ENCODE peak calls at places on chromosomes 11 and 22, in four cellular contexts. X is HCT116, Q is endothelial cell of umbilical vein, K is GM12878. N is an unnamed sample.

GRCh38 chr22:46969491-46969890 is 207.0 kb downstream of the TBC1D22A start:
- DNase-seq in Q (no peak), K (peak; percentile 69), X (no peak), N (no peak)

GRCh38 chr22:19325296-19325950 is 33.9 kb upstream of the CLTCL1 start:
- DNase-seq in X (no peak), K (no peak), Q (no peak), N (no peak)

GRCh38 chr11:81907996-81908395 is 825.7 kb downstream of the FAM181B start:
- DNase-seq in K (no peak), Q (no peak), X (no peak), N (no peak)

GRCh38 chr22:37258810-37259472 is 14.9 kb upstream of the RAC2 start:
- DNase-seq in X (no peak), K (no peak), Q (no peak), N (no peak)

GRCh38 chr11:104934594-104934993 is 33.8 kb downstream of the CASP4 start:
- DNase-seq in X (no peak), K (no peak), Q (no peak), N (peak; percentile 75)

GRCh38 chr11:57425565-57426438 is 1.1 kb downstream of the SLC43A3 start:
- DNase-seq in Q (peak; percentile 41), X (no peak), K (no peak), N (no peak)

GRCh38 chr22:17269224-17269606 is 50.0 kb upstream of the ADA2 start:
- DNase-seq in K (no peak), X (no peak), Q (no peak), N (no peak)

GRCh38 chr11:47867821-47868220 is 19.7 kb upstream of the NUP160 start:
- DNase-seq in Q (no peak), X (no peak), K (no peak), N (no peak)

GRCh38 chr11:120040136-120040840 is 97.6 kb downstream of the TRIM29 start:
- DNase-seq in Q (no peak), X (no peak), K (no peak), N (no peak)

GRCh38 chr22:21947040-21948014 is 5.3 kb downstream of the PPM1F start:
- DNase-seq in X (no peak), K (no peak), Q (peak; percentile 66), N (no peak)

GRCh38 chr11:62542750-62543567 is 3.6 kb downstream of the AHNAK start:
- DNase-seq in Q (peak; percentile 75), K (peak; percentile 51), X (peak; percentile 54), N (peak; percentile 67)

GRCh38 chr22:38751422-38752346 is 4.1 kb downstream of the SUN2 start:
- DNase-seq in X (no peak), K (peak; percentile 65), Q (no peak), N (peak; percentile 92)

DNA sequence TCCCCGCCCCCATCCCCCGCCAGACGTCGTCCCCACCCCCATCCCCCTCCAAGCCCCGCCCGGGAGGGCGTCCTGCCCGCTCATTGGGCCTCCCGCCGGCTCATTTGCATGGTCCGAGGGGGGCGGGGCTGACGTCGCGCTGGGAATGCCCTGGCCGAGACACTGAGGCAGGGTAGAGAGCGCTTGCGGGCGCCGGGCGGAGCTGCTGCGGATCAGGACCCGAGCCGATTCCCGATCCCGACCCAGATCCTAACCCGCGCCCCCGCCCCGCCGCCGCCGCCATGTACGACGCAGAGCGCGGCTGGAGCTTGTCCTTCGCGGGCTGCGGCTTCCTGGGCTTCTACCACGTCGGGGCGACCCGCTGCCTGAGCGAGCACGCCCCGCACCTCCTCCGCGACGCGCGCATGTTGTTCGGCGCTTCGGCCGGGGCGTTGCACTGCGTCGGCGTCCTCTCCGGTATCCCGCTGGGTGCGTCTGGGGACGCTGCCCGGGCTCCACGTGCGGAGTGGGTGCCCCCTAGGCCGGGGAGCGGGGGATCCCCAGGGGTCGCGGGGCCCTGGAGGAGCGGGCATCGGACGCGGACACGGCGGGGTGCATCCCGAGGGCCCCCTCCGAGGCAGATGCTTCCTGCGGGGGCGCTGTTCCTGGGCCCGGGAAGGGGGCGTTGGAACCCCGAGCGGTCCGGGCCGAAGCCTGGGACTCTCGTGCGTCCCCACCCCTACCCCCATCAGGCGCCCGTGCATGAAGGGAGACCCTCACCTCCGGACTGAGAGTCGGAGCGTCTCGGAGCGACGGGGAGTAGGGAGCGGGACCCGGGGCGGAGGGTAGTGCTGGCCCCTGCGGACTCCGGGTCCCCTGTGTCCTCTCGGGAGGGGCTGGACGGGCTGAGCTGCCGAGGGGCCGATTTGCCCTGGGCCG is at the start of gene PNPLA3:
- DNase-seq in Q (peak; percentile 88), X (peak; percentile 57), K (no peak), N (no peak)
- H3K27ac ChIP-seq in Q (peak within 1 kb of the TSS; percentile 27), X (peak within 1 kb of the TSS; percentile 90), K (no peak within 1 kb of the TSS), N (no peak within 1 kb of the TSS)

DNA sequence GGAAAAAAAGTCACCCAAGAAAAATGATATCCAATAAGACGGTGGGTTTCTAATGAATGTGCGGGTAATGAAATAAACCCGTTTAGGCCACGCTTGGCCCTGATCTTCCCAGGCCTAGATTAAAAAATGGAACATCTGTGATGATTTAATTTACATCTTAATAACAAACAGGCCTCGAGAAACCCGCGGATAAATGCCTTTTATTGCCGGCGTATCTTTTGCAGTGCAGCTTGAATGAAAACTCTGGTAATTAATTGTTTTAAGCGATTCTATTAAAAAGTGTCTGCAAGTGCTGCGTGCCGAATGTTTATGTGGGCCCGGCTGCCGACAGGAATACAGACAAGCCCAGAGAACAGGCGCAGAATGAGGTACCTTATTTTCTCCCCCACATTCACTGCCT is 420.7 kb downstream of the MN1 start:
- DNase-seq in Q (no peak), K (no peak), X (no peak), N (no peak)
- TF ChIP-seq EZH2 in Q (no peak), K (no peak), X (no peak), N (no peak)

DNA sequence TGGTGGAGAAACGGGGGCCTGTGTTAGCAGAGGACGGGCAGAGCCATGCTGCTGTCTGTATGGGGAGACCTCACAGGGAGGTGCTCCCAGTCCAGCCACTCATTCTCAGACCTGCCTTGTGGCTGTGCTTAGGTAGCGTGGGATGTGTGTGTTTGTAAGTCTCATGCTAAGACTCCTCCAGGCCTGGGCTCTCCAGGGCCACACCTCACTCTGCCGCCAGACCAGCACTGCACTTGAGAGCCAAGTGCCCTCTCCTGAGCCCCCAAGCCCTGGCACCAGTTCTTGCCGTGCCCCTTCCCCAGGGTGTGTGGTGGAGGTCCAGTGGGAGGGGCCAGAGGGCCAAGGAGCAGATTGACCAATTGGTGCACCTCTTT is 108.8 kb downstream of the BCR start:
- DNase-seq in X (no peak), K (no peak), Q (no peak), N (no peak)
- H3K27ac ChIP-seq in X (peak overlapping the region; percentile 9), K (no peak overlapping the region), Q (no peak overlapping the region), N (no peak overlapping the region)

DNA sequence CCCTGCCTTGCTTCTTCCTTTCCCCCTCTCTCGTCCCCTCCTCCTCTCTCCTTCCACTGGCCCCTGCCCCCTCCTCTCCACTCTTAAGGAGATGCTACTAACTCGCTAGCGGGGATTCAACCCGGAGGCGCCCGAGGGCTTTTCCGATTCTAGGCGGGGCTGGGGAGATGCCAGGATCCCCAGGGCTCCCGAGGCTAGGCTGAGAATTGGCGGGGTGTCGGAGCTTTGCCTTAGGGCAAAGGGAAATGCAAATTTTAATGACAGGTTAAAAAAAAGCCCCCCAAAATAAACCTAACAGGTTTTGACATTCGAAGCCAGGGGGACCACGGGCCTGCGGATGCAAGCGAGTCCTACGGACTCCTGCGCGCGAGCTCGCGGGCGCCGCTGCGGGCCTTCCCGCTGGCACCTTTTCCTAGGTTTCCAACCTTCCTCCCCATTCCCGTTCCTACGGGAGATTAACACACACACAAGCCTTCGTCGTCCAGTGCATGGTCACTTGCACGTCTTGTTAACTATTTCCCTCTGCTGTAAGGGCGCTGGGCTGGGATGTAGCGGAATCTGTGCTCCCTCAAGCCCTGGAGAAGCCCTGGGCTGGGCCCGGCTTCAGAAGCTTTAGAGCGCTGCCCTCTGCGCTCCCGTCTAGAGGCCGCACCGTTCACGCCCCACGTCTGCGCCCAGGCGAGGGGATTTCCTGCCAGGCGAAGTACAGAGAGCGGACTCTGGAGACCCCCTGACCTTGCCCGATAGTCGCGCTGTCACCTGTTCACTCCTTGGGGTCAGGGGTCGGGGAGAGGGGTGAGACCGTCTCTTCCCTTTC is 725 bp upstream of the ALX4 start:
- DNase-seq in Q (no peak), X (no peak), K (no peak), N (no peak)
- TF ChIP-seq EZH2 in Q (peak; percentile 61), X (no peak), K (no peak), N (no peak)

DNA sequence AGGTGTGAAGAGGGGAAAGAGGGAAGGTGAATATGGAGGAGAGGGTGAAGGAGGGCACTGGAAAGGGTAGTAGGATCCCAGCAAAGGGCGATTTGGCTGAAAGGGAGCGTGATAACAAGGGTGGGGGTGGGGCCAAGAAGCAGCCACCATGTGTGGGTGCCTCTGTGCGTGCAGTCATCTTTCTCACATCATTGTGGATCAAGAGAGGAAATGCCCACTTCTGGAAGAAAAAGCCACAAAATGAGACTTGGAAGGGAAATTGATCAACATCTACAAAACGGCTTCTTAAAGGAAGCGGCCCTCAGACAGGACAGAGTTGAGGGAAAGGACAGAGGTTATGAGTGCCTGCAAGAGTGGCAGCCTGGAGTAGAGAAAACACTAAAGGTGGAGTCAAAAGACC is 1.2 kb upstream of the CXCR5 start:
- DNase-seq in K (no peak), Q (no peak), X (no peak), N (no peak)
- H3K27ac ChIP-seq in K (no peak overlapping the region), Q (no peak overlapping the region), X (no peak overlapping the region), N (no peak overlapping the region)

GRCh38 chr11:74683279-74683871 is 47.9 kb downstream of the CHRDL2 start:
- DNase-seq in K (no peak), Q (peak; percentile 41), X (no peak), N (no peak)

GRCh38 chr11:74684661-74685060 is 46.6 kb downstream of the CHRDL2 start:
- DNase-seq in K (no peak), X (no peak), Q (no peak), N (no peak)

GRCh38 chr11:74683941-74684481 is 47.2 kb downstream of the CHRDL2 start:
- DNase-seq in X (no peak), Q (no peak), K (no peak), N (no peak)

GRCh38 chr11:74681686-74682651 is 49.3 kb downstream of the CHRDL2 start:
- DNase-seq in Q (no peak), X (no peak), K (no peak), N (no peak)

DNA sequence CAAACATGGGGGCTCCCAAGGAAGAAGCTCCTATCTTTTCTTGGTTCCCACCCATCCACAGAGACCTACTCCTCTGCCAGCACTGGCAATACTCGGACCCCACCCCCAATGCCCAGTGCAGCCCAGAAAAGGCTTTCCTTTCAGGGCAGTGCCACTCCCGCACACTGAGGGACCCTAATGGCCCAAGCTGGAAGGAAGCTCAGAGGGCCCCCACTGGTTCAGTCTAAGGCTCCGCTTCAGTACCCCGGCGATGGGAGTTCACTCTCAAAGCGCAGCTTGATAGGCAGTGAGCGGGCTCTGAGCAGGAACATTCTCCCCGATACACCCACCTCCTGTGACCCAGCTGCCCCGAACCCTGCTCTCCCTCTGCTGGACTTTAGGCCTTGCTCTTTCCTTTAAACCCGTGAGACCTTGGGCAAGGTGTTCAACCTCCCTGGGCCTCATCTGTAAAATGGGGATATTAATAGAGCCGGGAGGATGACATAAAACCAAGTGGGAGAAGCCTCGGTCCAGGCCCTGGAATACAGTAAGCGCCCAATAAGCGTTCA is 48.4 kb downstream of the CHRDL2 start:
- DNase-seq in K (no peak), X (no peak), Q (no peak), N (no peak)
- TF ChIP-seq EZH2 in K (no peak), X (no peak), Q (no peak), N (no peak)

GRCh38 chr11:109423860-109424190 is 1.8 kb downstream of the C11orf87 start:
- DNase-seq in K (no peak), X (no peak), Q (no peak), N (no peak)

GRCh38 chr11:109424893-109425292 is 2.9 kb downstream of the C11orf87 start:
- DNase-seq in X (no peak), K (no peak), Q (no peak), N (peak; percentile 39)

GRCh38 chr11:109422755-109423113 is 744 bp downstream of the C11orf87 start:
- DNase-seq in X (no peak), Q (no peak), K (no peak), N (no peak)

GRCh38 chr11:109421981-109422590 is at the start of gene C11orf87:
- DNase-seq in Q (no peak), X (no peak), K (no peak), N (no peak)

GRCh38 chr11:109423114-109423859 is 1.3 kb downstream of the C11orf87 start:
- DNase-seq in X (no peak), Q (peak; percentile 1), K (no peak), N (no peak)
- H3K27ac ChIP-seq in X (no peak overlapping the region), Q (no peak overlapping the region), K (no peak overlapping the region), N (no peak overlapping the region)